ENCODE peak calls at places on chromosome 6, in five cellular contexts. One of them, this sample, is unnamed.

GRCh38 chr6:147660334-147661311 is 152.1 kb downstream of the SAMD5 start:
- DNase-seq in HepG2: peak
- DNase-seq in GM12878: no peak
- DNase-seq in SK-N-SH: no peak
- DNase-seq in K562: peak
- DNase-seq in this sample: no peak

GRCh38 chr6:105445461-105445860 is 42.6 kb upstream of the PREP start:
- DNase-seq in HepG2: no peak
- DNase-seq in GM12878: no peak
- DNase-seq in SK-N-SH: no peak
- DNase-seq in K562: no peak
- DNase-seq in this sample: no peak

GRCh38 chr6:125363010-125363359 is 61.2 kb upstream of the HDDC2 start:
- DNase-seq in HepG2: peak
- DNase-seq in GM12878: no peak
- DNase-seq in SK-N-SH: peak
- DNase-seq in K562: no peak
- DNase-seq in this sample: no peak

GRCh38 chr6:155075938-155076337 is 80.8 kb downstream of the TIAM2 start:
- DNase-seq in HepG2: no peak
- DNase-seq in GM12878: no peak
- DNase-seq in SK-N-SH: no peak
- DNase-seq in K562: no peak
- DNase-seq in this sample: no peak

GRCh38 chr6:161439093-161439492 is 165.2 kb upstream of the AGPAT4 start:
- DNase-seq in HepG2: no peak
- DNase-seq in GM12878: no peak
- DNase-seq in SK-N-SH: no peak
- DNase-seq in K562: peak
- DNase-seq in this sample: no peak

GRCh38 chr6:109327502-109327901 is 54.8 kb downstream of the CD164 start:
- DNase-seq in HepG2: no peak
- DNase-seq in GM12878: no peak
- DNase-seq in SK-N-SH: no peak
- DNase-seq in K562: no peak
- DNase-seq in this sample: no peak

GRCh38 chr6:150466196-150466595 is 97.4 kb downstream of the IYD start:
- DNase-seq in HepG2: no peak
- DNase-seq in GM12878: no peak
- DNase-seq in SK-N-SH: no peak
- DNase-seq in K562: no peak
- DNase-seq in this sample: no peak

GRCh38 chr6:159837141-159837490 is 37.0 kb downstream of the PNLDC1 start:
- DNase-seq in HepG2: no peak
- DNase-seq in GM12878: no peak
- DNase-seq in SK-N-SH: no peak
- DNase-seq in K562: no peak
- DNase-seq in this sample: no peak

GRCh38 chr6:117233146-117233545 is 32.2 kb upstream of the VGLL2 start:
- DNase-seq in HepG2: no peak
- DNase-seq in GM12878: no peak
- DNase-seq in SK-N-SH: no peak
- DNase-seq in K562: no peak
- DNase-seq in this sample: no peak

GRCh38 chr6:134520181-134521115 is 202.5 kb upstream of the SGK1 start:
- DNase-seq in HepG2: no peak
- DNase-seq in GM12878: no peak
- DNase-seq in SK-N-SH: no peak
- DNase-seq in K562: peak
- DNase-seq in this sample: no peak

GRCh38 chr6:34595332-34596090 is 39.4 kb upstream of the SPDEF start:
- DNase-seq in HepG2: no peak
- DNase-seq in GM12878: no peak
- DNase-seq in SK-N-SH: no peak
- DNase-seq in K562: no peak
- DNase-seq in this sample: no peak

GRCh38 chr6:90284745-90285481 is 11.7 kb downstream of the BACH2 start:
- DNase-seq in HepG2: no peak
- DNase-seq in GM12878: peak
- DNase-seq in SK-N-SH: no peak
- DNase-seq in K562: peak
- DNase-seq in this sample: no peak

GRCh38 chr6:77290798-77291197 is 172.5 kb downstream of the HTR1B start:
- DNase-seq in HepG2: no peak
- DNase-seq in GM12878: no peak
- DNase-seq in SK-N-SH: no peak
- DNase-seq in K562: no peak
- DNase-seq in this sample: no peak

GRCh38 chr6:19804362-19805145 is 32.6 kb upstream of the ID4 start:
- DNase-seq in HepG2: peak
- DNase-seq in GM12878: no peak
- DNase-seq in SK-N-SH: peak
- DNase-seq in K562: peak
- DNase-seq in this sample: peak

GRCh38 chr6:11535801-11536230 is 1.7 kb upstream of the TMEM170B start:
- DNase-seq in HepG2: peak
- DNase-seq in GM12878: no peak
- DNase-seq in SK-N-SH: no peak
- DNase-seq in K562: no peak
- DNase-seq in this sample: peak

GRCh38 chr6:129938242-129939020 is 77.3 kb upstream of the TMEM244 start:
- DNase-seq in HepG2: no peak
- DNase-seq in GM12878: no peak
- DNase-seq in SK-N-SH: no peak
- DNase-seq in K562: no peak
- DNase-seq in this sample: no peak

GRCh38 chr6:692858-693736 is at the start of gene EXOC2:
- DNase-seq in HepG2: peak
- DNase-seq in GM12878: peak
- DNase-seq in SK-N-SH: peak
- DNase-seq in K562: peak
- DNase-seq in this sample: peak

GRCh38 chr6:152380351-152380767 is 256.8 kb downstream of the SYNE1 start:
- DNase-seq in HepG2: peak
- DNase-seq in GM12878: no peak
- DNase-seq in SK-N-SH: peak
- DNase-seq in K562: no peak
- DNase-seq in this sample: no peak

GRCh38 chr6:136647363-136647763 is 97.1 kb upstream of the MAP7 start:
- DNase-seq in HepG2: no peak
- DNase-seq in GM12878: peak
- DNase-seq in SK-N-SH: no peak
- DNase-seq in K562: peak
- DNase-seq in this sample: no peak

GRCh38 chr6:1815827-1816452 is 206.2 kb downstream of the FOXC1 start:
- DNase-seq in HepG2: no peak
- DNase-seq in GM12878: no peak
- DNase-seq in SK-N-SH: no peak
- DNase-seq in K562: no peak
- DNase-seq in this sample: no peak

GRCh38 chr6:144811140-144811539 is 526.0 kb downstream of the UTRN start:
- DNase-seq in HepG2: no peak
- DNase-seq in GM12878: no peak
- DNase-seq in SK-N-SH: no peak
- DNase-seq in K562: no peak
- DNase-seq in this sample: no peak

GRCh38 chr6:80185492-80185891 is 79.0 kb downstream of the BCKDHB start:
- DNase-seq in HepG2: no peak
- DNase-seq in GM12878: no peak
- DNase-seq in SK-N-SH: no peak
- DNase-seq in K562: no peak
- DNase-seq in this sample: no peak

GRCh38 chr6:72111611-72112010 is 225.3 kb downstream of the RIMS1 start:
- DNase-seq in HepG2: no peak
- DNase-seq in GM12878: no peak
- DNase-seq in SK-N-SH: no peak
- DNase-seq in K562: no peak
- DNase-seq in this sample: no peak

GRCh38 chr6:117502580-117502979 is 20.1 kb downstream of the DCBLD1 start:
- DNase-seq in HepG2: no peak
- DNase-seq in GM12878: no peak
- DNase-seq in SK-N-SH: no peak
- DNase-seq in K562: no peak
- DNase-seq in this sample: no peak

GRCh38 chr6:167760979-167761793 is 65.5 kb upstream of the AFDN start:
- DNase-seq in HepG2: peak
- DNase-seq in GM12878: no peak
- DNase-seq in SK-N-SH: no peak
- DNase-seq in K562: no peak
- DNase-seq in this sample: no peak

GRCh38 chr6:46054531-46054930 is 38.9 kb upstream of the CLIC5 start:
- DNase-seq in HepG2: no peak
- DNase-seq in GM12878: no peak
- DNase-seq in SK-N-SH: no peak
- DNase-seq in K562: no peak
- DNase-seq in this sample: no peak

GRCh38 chr6:39669117-39669690 is 56.0 kb downstream of the KIF6 start:
- DNase-seq in HepG2: peak
- DNase-seq in GM12878: no peak
- DNase-seq in SK-N-SH: no peak
- DNase-seq in K562: no peak
- DNase-seq in this sample: no peak

GRCh38 chr6:42166444-42167141 is 6.6 kb upstream of the GUCA1A start:
- DNase-seq in HepG2: peak
- DNase-seq in GM12878: peak
- DNase-seq in SK-N-SH: peak
- DNase-seq in K562: peak
- DNase-seq in this sample: peak

GRCh38 chr6:33143113-33143760 is 49.0 kb downstream of the COL11A2 start:
- DNase-seq in HepG2: no peak
- DNase-seq in GM12878: no peak
- DNase-seq in SK-N-SH: no peak
- DNase-seq in K562: no peak
- DNase-seq in this sample: no peak

GRCh38 chr6:100462990-100463684 is 1.6 kb downstream of the SIM1 start:
- DNase-seq in HepG2: no peak
- DNase-seq in GM12878: no peak
- DNase-seq in SK-N-SH: no peak
- DNase-seq in K562: no peak
- DNase-seq in this sample: no peak

DNA sequence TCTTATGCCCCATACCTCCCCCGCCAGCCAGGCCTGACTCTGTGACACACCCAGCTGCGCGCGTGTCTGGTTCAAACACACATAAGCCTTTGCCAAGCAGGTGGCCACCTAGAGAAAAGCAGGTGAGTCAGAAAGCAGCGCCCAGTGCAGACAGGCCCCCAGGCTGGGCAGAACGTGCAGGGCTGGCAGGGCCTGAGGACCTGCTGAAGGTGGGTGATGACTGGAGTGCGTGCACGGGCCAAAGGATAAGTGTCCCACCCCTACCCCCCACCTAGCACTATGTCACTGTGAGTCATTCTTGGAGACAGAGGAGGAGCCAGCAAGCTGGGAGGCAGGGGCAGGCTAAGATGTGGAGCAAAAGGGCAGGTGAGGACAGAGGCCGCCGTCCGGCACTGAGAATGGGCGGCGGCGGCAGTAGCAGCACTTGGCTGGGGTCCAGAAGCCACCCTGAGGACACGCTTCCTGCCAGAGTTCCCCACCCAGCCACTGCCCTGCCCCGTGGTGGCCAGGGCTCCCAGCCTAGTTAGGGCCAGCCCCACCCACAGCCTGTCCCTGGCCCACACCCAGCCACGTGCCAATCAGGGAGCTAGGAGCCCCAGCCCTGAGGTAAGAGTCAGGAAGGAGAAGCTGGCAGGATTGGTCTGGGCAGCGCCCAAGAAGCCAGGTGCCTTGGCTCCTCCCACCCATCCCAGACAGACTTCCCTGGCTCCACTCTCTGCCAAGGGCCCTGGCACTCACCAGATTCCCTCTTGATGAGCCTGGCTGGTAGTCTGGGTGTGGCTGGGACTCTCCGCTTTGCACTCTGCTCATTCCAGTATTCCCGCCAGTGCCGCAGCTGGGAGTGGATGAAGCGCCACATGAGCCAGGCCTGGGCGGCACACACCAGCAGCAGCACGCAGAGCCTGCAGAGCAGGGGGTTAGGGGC is 72.7 kb downstream of the TRAM2 start:
- DNase-seq in HepG2: no peak
- DNase-seq in GM12878: no peak
- DNase-seq in SK-N-SH: peak
- DNase-seq in K562: peak
- DNase-seq in this sample: no peak
- TF ChIP-seq POLR2AphosphoS5 in HepG2: no peak
- TF ChIP-seq POLR2AphosphoS5 in GM12878: no peak
- TF ChIP-seq POLR2AphosphoS5 in SK-N-SH: no peak
- TF ChIP-seq POLR2AphosphoS5 in K562: no peak
- TF ChIP-seq POLR2AphosphoS5 in this sample: no peak

GRCh38 chr6:158642805-158643489 is 1.6 kb downstream of the DYNLT1 start:
- DNase-seq in HepG2: no peak
- DNase-seq in GM12878: no peak
- DNase-seq in SK-N-SH: no peak
- DNase-seq in K562: no peak
- DNase-seq in this sample: no peak
- TF ChIP-seq GABPA in HepG2: no peak
- TF ChIP-seq GABPA in GM12878: no peak
- TF ChIP-seq GABPA in SK-N-SH: no peak
- TF ChIP-seq GABPA in K562: no peak
- TF ChIP-seq GABPA in this sample: no peak

GRCh38 chr6:55953384-55953783 is 78.0 kb upstream of the BMP5 start:
- DNase-seq in HepG2: peak
- DNase-seq in GM12878: no peak
- DNase-seq in SK-N-SH: no peak
- DNase-seq in K562: no peak
- DNase-seq in this sample: no peak
- TF ChIP-seq REST in HepG2: no peak
- TF ChIP-seq REST in GM12878: no peak
- TF ChIP-seq REST in SK-N-SH: no peak
- TF ChIP-seq REST in K562: no peak
- TF ChIP-seq REST in this sample: no peak

DNA sequence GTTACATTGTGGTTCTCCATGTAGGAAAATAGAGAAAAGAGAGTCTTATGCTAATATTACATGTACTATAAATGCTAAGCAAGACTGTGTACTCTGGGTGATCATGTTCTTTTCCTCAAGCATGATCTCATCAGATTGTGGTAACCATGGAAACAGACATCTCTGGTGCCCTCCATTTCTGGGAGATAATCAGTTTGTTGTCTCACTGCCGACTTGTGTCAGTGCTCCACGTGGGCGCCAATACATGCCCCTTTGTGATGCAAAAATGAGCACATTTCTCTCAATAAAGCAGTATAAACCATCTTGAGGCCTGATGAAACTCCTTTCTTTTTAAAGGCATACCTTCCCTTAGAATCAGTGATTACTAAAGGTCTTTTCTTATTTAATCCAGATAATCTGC is 6.0 kb upstream of the TMEM30A start:
- DNase-seq in HepG2: no peak
- DNase-seq in GM12878: no peak
- DNase-seq in SK-N-SH: peak
- DNase-seq in K562: no peak
- DNase-seq in this sample: no peak
- TF ChIP-seq POLR2AphosphoS5 in HepG2: no peak
- TF ChIP-seq POLR2AphosphoS5 in GM12878: no peak
- TF ChIP-seq POLR2AphosphoS5 in SK-N-SH: no peak
- TF ChIP-seq POLR2AphosphoS5 in K562: no peak
- TF ChIP-seq POLR2AphosphoS5 in this sample: no peak

GRCh38 chr6:169654590-169655391 is 47.0 kb downstream of the WDR27 start:
- DNase-seq in HepG2: no peak
- DNase-seq in GM12878: no peak
- DNase-seq in SK-N-SH: peak
- DNase-seq in K562: no peak
- DNase-seq in this sample: no peak
- TF ChIP-seq GABPA in HepG2: no peak
- TF ChIP-seq GABPA in GM12878: no peak
- TF ChIP-seq GABPA in SK-N-SH: no peak
- TF ChIP-seq GABPA in K562: no peak
- TF ChIP-seq GABPA in this sample: no peak

This sample was measured in HL-60.